ENCODE peak calls at places on chromosomes 2 and 18, in seven cellular contexts. W, D, K, Q, A, C and V are unnamed samples.
A peak's percentile ranks its signal among the peaks of the same experiment; 100 is the strongest.

GRCh38 chr2:3779650-3780049 is 76.3 kb downstream of the DCDC2C start:
- DNase-seq in W (no peak), D (no peak), A (no peak), K (no peak), C (no peak), Q (no peak), V (no peak)

GRCh38 chr2:191165190-191165643 is 14.4 kb upstream of the STAT4 start:
- DNase-seq in K (peak; percentile 66), Q (no peak), D (peak; percentile 55), C (no peak), A (no peak), W (no peak), V (no peak)

GRCh38 chr2:217992061-217992460 is 10.7 kb downstream of the TNS1 start:
- DNase-seq in Q (no peak), D (no peak), K (no peak), C (no peak), W (no peak), A (no peak), V (no peak)

GRCh38 chr18:12032786-12033642 is 51.7 kb downstream of the IMPA2 start:
- DNase-seq in A (no peak), W (no peak), K (no peak), D (no peak), Q (no peak), C (no peak), V (no peak)

GRCh38 chr2:1278861-1279260 is 134.4 kb upstream of the TPO start:
- DNase-seq in A (no peak), D (no peak), W (no peak), Q (no peak), C (no peak), K (no peak), V (no peak)

GRCh38 chr2:47485751-47486300 is 82.9 kb downstream of the MSH2 start:
- DNase-seq in C (no peak), D (no peak), Q (no peak), K (no peak), W (no peak), A (no peak), V (no peak)

GRCh38 chr2:140998577-140998976 is 1132.2 kb downstream of the LRP1B start:
- DNase-seq in Q (no peak), A (no peak), D (no peak), C (no peak), K (no peak), W (no peak), V (no peak)

GRCh38 chr2:2332381-2332780 is 1.3 kb upstream of the MYT1L start:
- DNase-seq in Q (no peak), A (no peak), C (no peak), D (no peak), W (no peak), K (no peak), V (no peak)

GRCh38 chr2:189848276-189848675 is 64.0 kb downstream of the PMS1 start:
- DNase-seq in Q (no peak), W (no peak), K (no peak), A (no peak), C (no peak), D (no peak), V (no peak)

GRCh38 chr2:189849550-189849949 is 65.3 kb downstream of the PMS1 start:
- DNase-seq in Q (no peak), C (no peak), A (no peak), D (no peak), K (no peak), W (peak; percentile 0), V (no peak)

GRCh38 chr2:189854152-189854551 is 69.9 kb downstream of the PMS1 start:
- DNase-seq in D (no peak), A (no peak), W (no peak), C (no peak), K (no peak), Q (no peak), V (no peak)

GRCh38 chr2:189854956-189855355 is 70.7 kb downstream of the PMS1 start:
- DNase-seq in K (no peak), W (no peak), C (no peak), Q (no peak), D (no peak), A (no peak), V (no peak)

DNA sequence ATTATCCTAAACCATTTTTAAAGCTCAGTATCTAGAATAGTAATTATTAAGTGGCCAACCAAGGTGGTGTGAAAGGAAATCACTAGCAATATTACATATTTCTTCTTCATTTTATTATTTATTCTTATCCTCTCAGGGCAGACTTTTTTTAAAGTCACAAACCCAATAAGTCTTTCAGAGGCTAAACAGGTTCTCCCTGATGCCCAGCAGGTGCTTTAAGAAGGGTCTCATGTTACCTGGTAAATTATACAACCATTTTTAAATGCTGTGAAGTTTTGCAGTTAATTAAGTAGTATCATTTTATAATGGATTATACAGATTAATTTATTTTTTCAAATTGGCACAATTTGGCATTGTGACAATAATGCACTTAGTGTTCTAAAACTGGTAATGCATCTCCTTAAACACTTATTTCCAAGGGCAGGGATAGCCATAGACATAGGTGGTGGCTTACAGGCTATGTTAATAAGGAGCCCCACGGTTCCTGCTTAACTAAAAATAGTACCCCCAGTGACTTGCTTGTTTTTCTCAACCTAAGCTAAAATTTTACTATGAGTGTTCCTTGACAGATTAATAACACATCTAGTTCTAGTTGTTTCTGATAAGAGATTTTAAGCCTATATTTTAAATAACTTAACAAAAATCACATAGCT is 67.0 kb downstream of the PMS1 start:
- DNase-seq in Q (no peak), K (no peak), A (no peak), C (no peak), W (no peak), D (no peak), V (no peak)
- H3K4me3 ChIP-seq in Q (no peak overlapping the region), K (no peak overlapping the region), A (no peak overlapping the region), C (no peak overlapping the region), W (no peak overlapping the region), D (no peak overlapping the region), V (no peak overlapping the region)

DNA sequence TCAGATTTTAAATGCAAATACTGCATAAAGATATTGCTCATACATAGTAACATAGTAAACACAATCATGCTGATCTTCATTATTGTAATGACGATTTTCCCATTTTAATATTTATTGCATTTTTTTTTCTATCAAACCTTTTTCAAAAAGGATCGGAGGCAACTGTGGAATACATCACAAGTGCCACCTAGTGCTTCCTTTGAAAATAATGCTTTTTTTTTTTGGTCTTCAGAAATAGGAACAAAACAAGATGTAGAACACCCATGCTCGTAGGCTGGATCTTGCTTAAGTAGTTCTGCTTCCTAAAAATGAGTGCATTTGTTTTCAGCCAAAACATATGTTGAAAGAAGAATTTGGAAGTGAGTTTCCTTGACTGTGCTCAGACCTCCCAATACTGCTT is 35.7 kb upstream of the GPR155 start:
- DNase-seq in Q (no peak), W (no peak), K (peak; percentile 58), C (no peak), D (peak; percentile 13), A (no peak), V (no peak)
- TF ChIP-seq CTCF in Q (no peak), W (peak; percentile 30), K (no peak), C (no peak), D (peak; percentile 17), A (peak; percentile 18), V (peak; percentile 28)

GRCh38 chr2:69389271-69389670 is 2.2 kb upstream of the GFPT1 start:
- DNase-seq in K (no peak), Q (no peak), W (no peak), A (no peak), C (no peak), D (no peak), V (no peak)

GRCh38 chr2:69386789-69387734 is at the start of gene GFPT1:
- DNase-seq in C (peak; percentile 54), Q (peak; percentile 98), W (peak; percentile 41), K (peak; percentile 96), D (peak; percentile 96), A (peak; percentile 91), V (peak; percentile 97)

GRCh38 chr2:69390001-69390400 is 3.0 kb upstream of the GFPT1 start:
- DNase-seq in W (no peak), A (no peak), Q (no peak), D (no peak), K (no peak), C (no peak), V (no peak)

GRCh38 chr2:69386376-69386775 is 651 bp downstream of the GFPT1 start:
- DNase-seq in Q (no peak), C (no peak), A (no peak), D (peak; percentile 30), W (no peak), K (no peak), V (no peak)

DNA sequence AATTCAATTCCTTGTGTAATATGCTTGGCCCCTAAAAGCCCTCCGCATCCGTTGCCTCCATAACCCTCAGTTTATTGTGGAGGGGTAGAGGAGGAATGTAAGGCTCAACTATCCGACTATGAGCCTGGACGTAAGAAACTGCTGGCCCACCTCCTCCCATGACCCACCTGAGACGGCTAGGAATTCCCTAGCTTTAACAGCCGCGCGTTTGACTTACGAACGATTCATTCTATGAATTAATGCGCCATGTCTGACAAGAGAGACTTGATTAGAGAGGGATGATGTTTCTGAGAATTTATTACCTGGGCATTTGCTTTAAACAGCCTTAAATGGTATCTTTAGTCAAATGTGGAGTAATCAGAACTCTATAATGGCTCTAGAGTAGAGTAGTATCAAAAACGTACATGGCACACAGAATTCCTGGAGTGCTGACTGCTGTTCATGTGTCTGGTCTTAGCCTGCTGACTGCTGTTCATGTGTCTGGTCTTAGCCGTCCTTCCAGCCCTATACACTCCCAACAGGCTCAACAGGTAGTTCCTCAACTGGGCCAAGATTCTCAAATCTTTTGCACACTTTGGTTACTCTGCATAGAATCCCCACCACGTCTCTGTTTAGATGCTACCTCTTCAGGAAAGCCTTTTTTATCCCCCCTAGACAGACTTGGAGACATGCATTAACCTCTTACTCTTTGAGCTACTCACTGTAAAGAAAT is 899 bp upstream of the GFPT1 start:
- DNase-seq in D (peak; percentile 13), K (peak; percentile 39), C (no peak), W (no peak), Q (no peak), A (no peak), V (no peak)
- H3K4me3 ChIP-seq in D (peak overlapping the region; percentile 97), K (peak overlapping the region; percentile 71), C (peak overlapping the region; percentile 88), W (peak overlapping the region; percentile 85), Q (peak overlapping the region; percentile 82), A (peak overlapping the region; percentile 81), V (peak overlapping the region; percentile 74)

GRCh38 chr2:232876071-232876977 is 6.3 kb downstream of the SNORC start:
- DNase-seq in A (no peak), D (peak; percentile 56), Q (peak; percentile 44), C (no peak), W (no peak), K (no peak), V (peak; percentile 72)
- TF ChIP-seq CTCF in A (no peak), D (peak; percentile 31), Q (no peak), C (no peak), W (peak; percentile 29), K (no peak), V (peak; percentile 29)

GRCh38 chr2:24365051-24365450 is 4.7 kb upstream of the ITSN2 start:
- DNase-seq in W (no peak), A (peak; percentile 35), D (peak; percentile 88), K (no peak), C (no peak), Q (peak; percentile 90), V (peak; percentile 63)
- H3K4me3 ChIP-seq in W (no peak overlapping the region), A (no peak overlapping the region), D (no peak overlapping the region), K (no peak overlapping the region), C (no peak overlapping the region), Q (no peak overlapping the region), V (no peak overlapping the region)

GRCh38 chr18:33201509-33201926 is 239.0 kb downstream of the CCDC178 start:
- DNase-seq in A (no peak), Q (no peak), C (no peak), K (peak; percentile 34), D (peak; percentile 2), W (no peak), V (no peak)
- TF ChIP-seq CTCF in A (no peak), Q (no peak), C (peak; percentile 41), K (peak; percentile 67), D (peak; percentile 37), W (peak; percentile 70), V (peak; percentile 66)

GRCh38 chr2:165067958-165068612 is 112.8 kb upstream of the SLC38A11 start:
- DNase-seq in C (no peak), Q (no peak), W (no peak), K (no peak), D (no peak), A (peak; percentile 22), V (no peak)
- H3K4me3 ChIP-seq in C (no peak overlapping the region), Q (no peak overlapping the region), W (no peak overlapping the region), K (no peak overlapping the region), D (no peak overlapping the region), A (no peak overlapping the region), V (no peak overlapping the region)